ENCODE peak calls at places on chromosome 19, in five cellular contexts. M is H1, K is K562, F is GM12878, Q is HepG2. C is an unnamed sample.

GRCh38 chr19:4676955-4677731 is 7.0 kb upstream of the MYDGF start:
- DNase-seq in K (peak; percentile 79), F (no peak), Q (peak; percentile 69), M (peak; percentile 75), C (peak; percentile 83)

GRCh38 chr19:56933014-56933705 is 92.6 kb upstream of the PEG3 start:
- DNase-seq in Q (no peak), K (no peak), M (no peak), F (no peak), C (no peak)

GRCh38 chr19:2324220-2324948 is 4.0 kb downstream of the LSM7 start:
- DNase-seq in Q (no peak), M (no peak), K (no peak), F (no peak), C (no peak)

GRCh38 chr19:35409191-35409590 is 38.3 kb downstream of the GPR42 start:
- DNase-seq in F (no peak), M (no peak), K (no peak), Q (no peak), C (no peak)

GRCh38 chr19:29421186-29421525 is 104.6 kb upstream of the VSTM2B start:
- DNase-seq in M (no peak), F (no peak), Q (no peak), K (no peak), C (no peak)

GRCh38 chr19:28578786-28579505 is 634.0 kb downstream of the UQCRFS1 start:
- DNase-seq in M (no peak), K (peak; percentile 67), F (no peak), Q (no peak), C (no peak)

GRCh38 chr19:41018736-41019290 is 27.7 kb downstream of the CYP2B6 start:
- DNase-seq in K (no peak), F (no peak), M (no peak), Q (no peak), C (no peak)

GRCh38 chr19:41698746-41699230 is 9.6 kb upstream of the CEACAM5 start:
- DNase-seq in K (no peak), M (no peak), Q (no peak), F (peak; percentile 13), C (no peak)

GRCh38 chr19:15464394-15465385 is at the start of gene RASAL3:
- DNase-seq in F (peak; percentile 51), M (no peak), K (no peak), Q (no peak), C (no peak)

GRCh38 chr19:35991731-35992450 is 3.1 kb upstream of the SDHAF1 start:
- DNase-seq in M (no peak), K (no peak), Q (no peak), F (no peak), C (no peak)

GRCh38 chr19:46351241-46352041 is 4.6 kb downstream of the PPP5C start:
- DNase-seq in M (no peak), F (no peak), K (no peak), Q (no peak), C (no peak)

GRCh38 chr19:38513762-38514167 is 80.3 kb downstream of the RYR1 start:
- DNase-seq in M (no peak), F (no peak), Q (no peak), K (no peak), C (no peak)

GRCh38 chr19:35236638-35237400 is 8.3 kb upstream of the FAM187B start:
- DNase-seq in K (no peak), Q (no peak), M (no peak), F (no peak), C (no peak)

GRCh38 chr19:42349378-42350107 is 24.1 kb downstream of the MEGF8 start:
- DNase-seq in F (no peak), M (no peak), K (no peak), Q (no peak), C (no peak)

GRCh38 chr19:409006-409514 is at the start of gene C2CD4C:
- DNase-seq in M (no peak), F (no peak), Q (no peak), K (peak; percentile 78), C (no peak)

GRCh38 chr19:6730941-6731670 is 6.3 kb downstream of the GPR108 start:
- DNase-seq in K (no peak), Q (no peak), M (no peak), F (no peak), C (no peak)

GRCh38 chr19:46990998-46991676 is 28.5 kb upstream of the NPAS1 start:
- DNase-seq in K (peak; percentile 83), F (peak; percentile 21), Q (peak; percentile 64), M (peak; percentile 78), C (peak; percentile 48)

GRCh38 chr19:58395220-58395978 is at the start of gene RNF225:
- DNase-seq in Q (no peak), M (peak; percentile 66), K (peak; percentile 31), F (no peak), C (no peak)

GRCh38 chr19:31596751-31597150 is 247.5 kb upstream of the TSHZ3 start:
- DNase-seq in Q (no peak), K (no peak), F (no peak), M (no peak), C (no peak)

GRCh38 chr19:48739400-48739825 is 997 bp downstream of the RASIP1 start:
- DNase-seq in Q (no peak), M (no peak), F (no peak), K (peak; percentile 48), C (no peak)

GRCh38 chr19:4423727-4424126 is 21.3 kb downstream of the CHAF1A start:
- DNase-seq in M (no peak), F (no peak), K (no peak), Q (no peak), C (no peak)

GRCh38 chr19:53982056-53982455 is 9.4 kb upstream of the CACNG6 start:
- DNase-seq in K (no peak), M (no peak), Q (no peak), F (no peak), C (no peak)

GRCh38 chr19:15315101-15315500 is 17.2 kb downstream of the BRD4 start:
- DNase-seq in K (no peak), M (no peak), F (no peak), Q (no peak), C (no peak)

GRCh38 chr19:10294368-10294697 is 4.6 kb downstream of the ICAM5 start:
- DNase-seq in M (no peak), K (no peak), F (no peak), Q (no peak), C (no peak)

GRCh38 chr19:57088125-57088524 is 31.7 kb upstream of the USP29 start:
- DNase-seq in K (no peak), Q (no peak), F (no peak), M (no peak), C (no peak)

GRCh38 chr19:49145485-49146407 is 9.4 kb downstream of the HRC start:
- DNase-seq in Q (peak; percentile 48), M (no peak), K (peak; percentile 77), F (peak; percentile 13), C (peak; percentile 84)

GRCh38 chr19:39818626-39819097 is 15.3 kb downstream of the DYRK1B start:
- DNase-seq in F (peak; percentile 77), Q (no peak), K (no peak), M (no peak), C (no peak)

GRCh38 chr19:1049841-1050240 is 9.9 kb downstream of the ABCA7 start:
- DNase-seq in K (no peak), F (no peak), M (no peak), Q (no peak), C (no peak)

GRCh38 chr19:46637224-46637623 is 1.2 kb upstream of the GNG8 start:
- DNase-seq in Q (no peak), M (no peak), K (no peak), F (no peak), C (no peak)

GRCh38 chr19:919157-920050 is 2.3 kb downstream of the KISS1R start:
- DNase-seq in M (no peak), Q (no peak), F (no peak), K (no peak), C (no peak)

GRCh38 chr19:39342647-39343305 is 555 bp downstream of the SAMD4B start:
- DNase-seq in K (peak; percentile 29), Q (no peak), M (no peak), F (no peak), C (no peak)

DNA sequence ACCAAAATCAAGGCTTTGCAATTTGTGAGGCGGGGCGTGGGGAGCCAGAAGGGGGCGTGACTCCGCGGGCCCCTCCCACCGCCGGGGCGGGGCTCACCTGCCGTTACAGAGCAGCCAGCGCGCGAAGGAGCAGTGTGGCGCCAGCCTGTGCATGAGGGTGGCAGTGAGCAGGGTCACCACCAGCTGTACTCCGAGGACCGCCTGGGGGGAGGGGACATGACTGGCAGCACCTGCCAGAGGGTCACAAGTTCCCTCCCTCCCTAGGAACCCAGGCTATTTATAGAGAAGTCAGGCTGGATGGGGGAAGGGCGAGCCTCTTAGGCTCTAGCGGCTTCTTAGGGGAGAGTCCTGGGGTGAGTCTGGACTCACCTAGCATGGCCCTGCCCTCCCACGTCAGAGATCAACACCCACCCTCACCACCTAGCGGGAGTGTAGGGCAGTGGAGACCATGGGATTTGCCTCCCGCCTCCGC is 3.6 kb downstream of the TMEM161A start:
- DNase-seq in M (peak; percentile 44), F (no peak), Q (no peak), K (peak; percentile 88), C (no peak)
- TF ChIP-seq POLR2A in M (no peak), F (no peak), Q (no peak), K (peak; percentile 88), C (peak; percentile 37)

GRCh38 chr19:43570174-43570791 is 5.0 kb downstream of the XRCC1 start:
- DNase-seq in Q (no peak), M (no peak), K (no peak), F (no peak), C (no peak)
- TF ChIP-seq SIN3A in Q (no peak), M (peak; percentile 85), K (no peak), F (no peak), C (no peak)

GRCh38 chr19:50202962-50203280 is 501 bp upstream of the MYH14 start:
- DNase-seq in Q (no peak), M (no peak), K (no peak), F (no peak), C (no peak)

GRCh38 chr19:50202399-50202798 is 1.0 kb upstream of the MYH14 start:
- DNase-seq in M (no peak), K (no peak), Q (no peak), F (no peak), C (no peak)

GRCh38 chr19:50204081-50204428 is 633 bp downstream of the MYH14 start:
- DNase-seq in Q (no peak), F (no peak), K (no peak), M (no peak), C (no peak)

GRCh38 chr19:50204811-50205675 is 1.6 kb downstream of the MYH14 start:
- DNase-seq in K (peak; percentile 84), Q (peak; percentile 70), F (no peak), M (peak; percentile 57), C (peak; percentile 65)

GRCh38 chr19:50203281-50204080 is at the start of gene MYH14:
- DNase-seq in M (peak; percentile 71), K (peak; percentile 96), Q (peak; percentile 79), F (no peak), C (peak; percentile 86)
- TF ChIP-seq MAX in M (no peak), K (no peak), Q (peak; percentile 7), F (no peak), C (peak; percentile 23)

GRCh38 chr19:8390617-8390981 is 439 bp downstream of the RAB11B start:
- DNase-seq in M (peak; percentile 91), F (peak; percentile 63), K (peak; percentile 95), Q (peak; percentile 81), C (peak; percentile 88)

GRCh38 chr19:8388612-8388958 is 1.6 kb upstream of the RAB11B start:
- DNase-seq in F (no peak), K (no peak), Q (no peak), M (no peak), C (no peak)

GRCh38 chr19:8389891-8390616 is at the start of gene RAB11B:
- DNase-seq in F (peak; percentile 100), K (peak; percentile 90), Q (peak; percentile 99), M (peak; percentile 99), C (peak; percentile 100)

GRCh38 chr19:8386990-8387389 is 3.2 kb upstream of the RAB11B start:
- DNase-seq in Q (no peak), K (no peak), F (no peak), M (no peak), C (no peak)

GRCh38 chr19:8387688-8388611 is 2.2 kb upstream of the RAB11B start:
- DNase-seq in K (no peak), Q (peak; percentile 97), F (no peak), M (no peak), C (no peak)
- TF ChIP-seq POLR2A in K (no peak), Q (no peak), F (no peak), M (no peak), C (no peak)

C was measured in HCT116.